ENCODE peak calls at places on chromosomes 1 and 21, in nine cellular contexts. W is progenitor cell of endocrine pancreas, C is breast epithelium, F is bronchial epithelial cell, A is suprapubic skin, R is choroid plexus epithelial cell, B is NCI-H2081, D is activated T-cell treated with anti-CD3 and anti-CD28 coated beads for 48 hours, Y is lung. P is an unnamed sample.

GRCh38 chr21:44497641-44498243 is 42.3 kb downstream of the KRTAP10-1 start:
- DNase-seq in W (no peak), C (no peak), F (no peak), A (no peak), R (no peak), B (no peak), D (no peak), Y (no peak), P (peak; percentile 18)

GRCh38 chr1:66778266-66778665 is 22.8 kb downstream of the INSL5 start:
- DNase-seq in W (no peak), C (no peak), F (no peak), A (no peak), R (no peak), B (peak; percentile 54), D (no peak), Y (no peak), P (no peak)

GRCh38 chr1:33349081-33349759 is 28.3 kb upstream of the A3GALT2 start:
- DNase-seq in W (no peak), C (no peak), F (no peak), A (no peak), R (peak; percentile 62), B (peak; percentile 45), D (peak; percentile 44), Y (no peak), P (peak; percentile 42)

GRCh38 chr1:176754663-176755062 is 291.7 kb downstream of the PAPPA2 start:
- DNase-seq in W (no peak), C (no peak), F (no peak), A (no peak), R (no peak), B (no peak), D (no peak), Y (no peak), P (no peak)

GRCh38 chr1:62247391-62248168 is 52.9 kb downstream of the L1TD1 start:
- DNase-seq in W (no peak), C (no peak), F (no peak), A (no peak), R (no peak), B (no peak), D (no peak), Y (no peak), P (no peak)

GRCh38 chr1:53285546-53285945 is 42.3 kb downstream of the LRP8 start:
- DNase-seq in W (no peak), C (no peak), F (no peak), A (no peak), R (no peak), B (no peak), D (no peak), Y (no peak), P (no peak)

GRCh38 chr1:66207484-66207883 is 326.5 kb upstream of the SGIP1 start:
- DNase-seq in W (no peak), C (no peak), F (peak; percentile 25), A (no peak), R (peak; percentile 63), B (no peak), D (no peak), Y (no peak), P (peak; percentile 68)

GRCh38 chr1:47968489-47968888 is 28.7 kb downstream of the TRABD2B start:
- DNase-seq in W (no peak), C (no peak), F (no peak), A (no peak), R (no peak), B (no peak), D (no peak), Y (no peak), P (no peak)

GRCh38 chr1:52920791-52921291 is 699 bp downstream of the ECHDC2 start:
- DNase-seq in W (no peak), C (peak; percentile 34), F (no peak), A (no peak), R (no peak), B (no peak), D (no peak), Y (no peak), P (no peak)

GRCh38 chr1:92862605-92863004 is 30.8 kb downstream of the RPL5 start:
- DNase-seq in W (no peak), C (no peak), F (no peak), A (no peak), R (peak; percentile 65), B (no peak), D (no peak), Y (no peak), P (no peak)

GRCh38 chr21:21247441-21247840 is 249.2 kb downstream of the NCAM2 start:
- DNase-seq in W (no peak), C (no peak), F (peak; percentile 21), A (no peak), R (peak; percentile 25), B (no peak), D (no peak), Y (no peak), P (no peak)

GRCh38 chr1:36950588-36950987 is 83.7 kb downstream of the GRIK3 start:
- DNase-seq in W (no peak), C (no peak), F (no peak), A (no peak), R (no peak), B (no peak), D (no peak), Y (no peak), P (no peak)

GRCh38 chr1:16605532-16605931 is 7.8 kb downstream of the NBPF1 start:
- DNase-seq in W (no peak), C (no peak), F (no peak), A (no peak), R (no peak), B (no peak), D (no peak), Y (peak; percentile 29), P (no peak)

GRCh38 chr1:10189659-10190058 is 20.7 kb upstream of the KIF1B start:
- DNase-seq in W (no peak), C (no peak), F (no peak), A (no peak), R (no peak), B (no peak), D (no peak), Y (no peak), P (no peak)

GRCh38 chr1:241774017-241774416 is 74.0 kb upstream of the EXO1 start:
- DNase-seq in W (no peak), C (no peak), F (no peak), A (no peak), R (peak; percentile 5), B (no peak), D (no peak), Y (no peak), P (no peak)

GRCh38 chr1:223358826-223359225 is 5.2 kb downstream of the SUSD4 start:
- DNase-seq in W (no peak), C (no peak), F (peak; percentile 68), A (no peak), R (peak; percentile 3), B (no peak), D (no peak), Y (no peak), P (no peak)